ENCODE peak calls at places on chromosomes 4 and X, in five cellular contexts. J, M, Q, X and R are unnamed samples.

GRCh38 chrX:110847334-110847733 is 51.7 kb upstream of the CHRDL1 start:
- DNase-seq in J (no peak), M (peak), Q (no peak), X (peak), R (peak)

GRCh38 chrX:44462851-44463250 is 79.8 kb downstream of the FUNDC1 start:
- DNase-seq in J (no peak), M (no peak), Q (no peak), X (peak), R (no peak)

GRCh38 chr4:102562995-102563394 is 61.8 kb downstream of the NFKB1 start:
- DNase-seq in J (no peak), M (no peak), Q (no peak), X (no peak), R (no peak)

GRCh38 chr4:139875456-139875855 is 209.8 kb downstream of the MGST2 start:
- DNase-seq in J (no peak), M (peak), Q (no peak), X (peak), R (peak)

GRCh38 chr4:8774071-8774470 is 97.6 kb downstream of the HMX1 start:
- DNase-seq in J (peak), M (no peak), Q (no peak), X (no peak), R (no peak)

GRCh38 chr4:173001571-173001970 is 167.0 kb upstream of the GALNT7 start:
- DNase-seq in J (no peak), M (no peak), Q (no peak), X (no peak), R (no peak)

GRCh38 chr4:145785391-145786008 is 105.6 kb downstream of the C4orf51 start:
- DNase-seq in J (no peak), M (no peak), Q (no peak), X (no peak), R (no peak)

GRCh38 chrX:10548681-10549080 is 71.7 kb downstream of the MID1 start:
- DNase-seq in J (no peak), M (no peak), Q (no peak), X (no peak), R (no peak)

GRCh38 chr4:186190456-186191265 is 706 bp upstream of the CYP4V2 start:
- DNase-seq in J (peak), M (no peak), Q (peak), X (peak), R (peak)

GRCh38 chr4:154004450-154004849 is 215.6 kb upstream of the SFRP2 start:
- DNase-seq in J (no peak), M (no peak), Q (no peak), X (no peak), R (no peak)

GRCh38 chr4:28225005-28225404 is 1364.4 kb downstream of the STIM2 start:
- DNase-seq in J (no peak), M (no peak), Q (no peak), X (peak), R (peak)

GRCh38 chr4:932713-933070 is 432 bp downstream of the TMEM175 start:
- DNase-seq in J (no peak), M (no peak), Q (no peak), X (no peak), R (peak)

GRCh38 chr4:102430511-102430910 is 70.6 kb upstream of the NFKB1 start:
- DNase-seq in J (no peak), M (peak), Q (no peak), X (peak), R (no peak)

GRCh38 chrX:38515291-38515690 is 46.1 kb upstream of the TSPAN7 start:
- DNase-seq in J (no peak), M (peak), Q (no peak), X (no peak), R (no peak)

GRCh38 chrX:10901290-10901633 is 209.9 kb upstream of the HCCS start:
- DNase-seq in J (no peak), M (no peak), Q (no peak), X (no peak), R (no peak)

GRCh38 chr4:56342746-56343145 is 44.5 kb downstream of the AASDH start:
- DNase-seq in J (no peak), M (no peak), Q (no peak), X (no peak), R (no peak)

GRCh38 chr4:88786011-88786410 is 88.4 kb upstream of the NAP1L5 start:
- DNase-seq in J (no peak), M (no peak), Q (no peak), X (no peak), R (no peak)

GRCh38 chrX:369563-370101 is 17.1 kb downstream of the PPP2R3B start:
- DNase-seq in J (peak), M (no peak), Q (no peak), X (no peak), R (no peak)

GRCh38 chr4:169115897-169116254 is 105.8 kb upstream of the CBR4 start:
- DNase-seq in J (no peak), M (no peak), Q (no peak), X (peak), R (no peak)

GRCh38 chrX:154136627-154137161 is 7.3 kb upstream of the OPN1LW start:
- DNase-seq in J (peak), M (peak), Q (peak), X (peak), R (peak)